ENCODE peak calls at places on chromosome 11, in seven cellular contexts. One of them, this sample, is unnamed.

GRCh38 chr11:112656772-112657428 is 304.3 kb upstream of the NCAM1 start:
- DNase-seq in cardiac fibroblast: peak; percentile 25
- DNase-seq in GM06990: no peak
- DNase-seq in fibroblast of lung: peak; percentile 44
- DNase-seq in trophoblast cell: peak; percentile 87
- DNase-seq in PC-3: peak; percentile 12
- DNase-seq in lower leg skin: no peak
- DNase-seq in this sample: peak; percentile 42

GRCh38 chr11:17544181-17544622 is at the start of gene USH1C:
- DNase-seq in lower leg skin: no peak
- DNase-seq in cardiac fibroblast: no peak
- DNase-seq in PC-3: no peak
- DNase-seq in GM06990: no peak
- DNase-seq in trophoblast cell: no peak
- DNase-seq in fibroblast of lung: no peak
- DNase-seq in this sample: no peak

GRCh38 chr11:128764617-128765095 is 70.8 kb downstream of the FLI1 start:
- DNase-seq in GM06990: no peak
- DNase-seq in trophoblast cell: no peak
- DNase-seq in cardiac fibroblast: no peak
- DNase-seq in lower leg skin: no peak
- DNase-seq in PC-3: no peak
- DNase-seq in fibroblast of lung: no peak
- DNase-seq in this sample: no peak

GRCh38 chr11:115267871-115268270 is 236.3 kb downstream of the CADM1 start:
- DNase-seq in fibroblast of lung: no peak
- DNase-seq in PC-3: no peak
- DNase-seq in trophoblast cell: no peak
- DNase-seq in cardiac fibroblast: no peak
- DNase-seq in GM06990: no peak
- DNase-seq in lower leg skin: no peak
- DNase-seq in this sample: peak; percentile 2

GRCh38 chr11:15159085-15159484 is 44.4 kb downstream of the INSC start:
- DNase-seq in fibroblast of lung: peak; percentile 54
- DNase-seq in lower leg skin: no peak
- DNase-seq in GM06990: peak; percentile 3
- DNase-seq in cardiac fibroblast: peak; percentile 33
- DNase-seq in PC-3: peak; percentile 17
- DNase-seq in trophoblast cell: peak; percentile 34
- DNase-seq in this sample: peak; percentile 51

GRCh38 chr11:15836801-15837200 is 519.5 kb downstream of the SOX6 start:
- DNase-seq in cardiac fibroblast: no peak
- DNase-seq in GM06990: no peak
- DNase-seq in trophoblast cell: peak; percentile 10
- DNase-seq in PC-3: no peak
- DNase-seq in fibroblast of lung: no peak
- DNase-seq in lower leg skin: no peak
- DNase-seq in this sample: no peak

GRCh38 chr11:12893787-12894672 is 115.1 kb upstream of the RASSF10 start:
- DNase-seq in PC-3: peak; percentile 67
- DNase-seq in cardiac fibroblast: peak; percentile 75
- DNase-seq in trophoblast cell: peak; percentile 94
- DNase-seq in lower leg skin: peak; percentile 93
- DNase-seq in GM06990: no peak
- DNase-seq in fibroblast of lung: peak; percentile 66
- DNase-seq in this sample: peak; percentile 59

GRCh38 chr11:93024376-93024775 is 54.9 kb downstream of the MTNR1B start:
- DNase-seq in lower leg skin: no peak
- DNase-seq in cardiac fibroblast: peak; percentile 15
- DNase-seq in GM06990: no peak
- DNase-seq in PC-3: no peak
- DNase-seq in trophoblast cell: no peak
- DNase-seq in fibroblast of lung: peak; percentile 20
- DNase-seq in this sample: no peak

GRCh38 chr11:47269829-47270305 is at the start of gene MADD:
- DNase-seq in fibroblast of lung: peak; percentile 80
- DNase-seq in lower leg skin: peak; percentile 96
- DNase-seq in cardiac fibroblast: peak; percentile 89
- DNase-seq in GM06990: peak; percentile 96
- DNase-seq in PC-3: peak; percentile 67
- DNase-seq in trophoblast cell: peak; percentile 66
- DNase-seq in this sample: peak; percentile 96

GRCh38 chr11:12006552-12007229 is 1.7 kb downstream of the DKK3 start:
- DNase-seq in fibroblast of lung: no peak
- DNase-seq in PC-3: no peak
- DNase-seq in trophoblast cell: no peak
- DNase-seq in cardiac fibroblast: no peak
- DNase-seq in lower leg skin: peak; percentile 68
- DNase-seq in GM06990: no peak
- DNase-seq in this sample: no peak

GRCh38 chr11:11672764-11673163 is 51.0 kb upstream of the GALNT18 start:
- DNase-seq in trophoblast cell: peak; percentile 3
- DNase-seq in PC-3: no peak
- DNase-seq in lower leg skin: no peak
- DNase-seq in fibroblast of lung: no peak
- DNase-seq in GM06990: no peak
- DNase-seq in cardiac fibroblast: no peak
- DNase-seq in this sample: no peak

GRCh38 chr11:128171496-128171895 is 415.9 kb downstream of the ETS1 start:
- DNase-seq in lower leg skin: no peak
- DNase-seq in PC-3: peak; percentile 81
- DNase-seq in fibroblast of lung: no peak
- DNase-seq in trophoblast cell: no peak
- DNase-seq in GM06990: no peak
- DNase-seq in cardiac fibroblast: peak; percentile 65
- DNase-seq in this sample: no peak

GRCh38 chr11:111327908-111328624 is 29.7 kb downstream of the POU2AF3 start:
- DNase-seq in cardiac fibroblast: no peak
- DNase-seq in PC-3: no peak
- DNase-seq in fibroblast of lung: no peak
- DNase-seq in lower leg skin: no peak
- DNase-seq in trophoblast cell: peak; percentile 56
- DNase-seq in GM06990: no peak
- DNase-seq in this sample: no peak

GRCh38 chr11:105719073-105719846 is 109.4 kb downstream of the GRIA4 start:
- DNase-seq in GM06990: no peak
- DNase-seq in PC-3: peak; percentile 99
- DNase-seq in cardiac fibroblast: no peak
- DNase-seq in trophoblast cell: peak; percentile 26
- DNase-seq in fibroblast of lung: peak; percentile 72
- DNase-seq in lower leg skin: no peak
- DNase-seq in this sample: peak; percentile 53

GRCh38 chr11:57386178-57386945 is 4.1 kb downstream of the PRG2 start:
- DNase-seq in trophoblast cell: peak; percentile 76
- DNase-seq in PC-3: no peak
- DNase-seq in cardiac fibroblast: no peak
- DNase-seq in lower leg skin: no peak
- DNase-seq in fibroblast of lung: no peak
- DNase-seq in GM06990: no peak
- DNase-seq in this sample: no peak

GRCh38 chr11:70084046-70084984 is 6.2 kb downstream of the ANO1 start:
- DNase-seq in PC-3: no peak
- DNase-seq in cardiac fibroblast: no peak
- DNase-seq in trophoblast cell: no peak
- DNase-seq in lower leg skin: no peak
- DNase-seq in GM06990: no peak
- DNase-seq in fibroblast of lung: no peak
- DNase-seq in this sample: no peak

GRCh38 chr11:107769189-107769588 is 57.3 kb upstream of the SLN start:
- DNase-seq in GM06990: no peak
- DNase-seq in fibroblast of lung: peak; percentile 20
- DNase-seq in cardiac fibroblast: peak; percentile 37
- DNase-seq in lower leg skin: no peak
- DNase-seq in trophoblast cell: peak; percentile 78
- DNase-seq in PC-3: peak; percentile 91
- DNase-seq in this sample: no peak

DNA sequence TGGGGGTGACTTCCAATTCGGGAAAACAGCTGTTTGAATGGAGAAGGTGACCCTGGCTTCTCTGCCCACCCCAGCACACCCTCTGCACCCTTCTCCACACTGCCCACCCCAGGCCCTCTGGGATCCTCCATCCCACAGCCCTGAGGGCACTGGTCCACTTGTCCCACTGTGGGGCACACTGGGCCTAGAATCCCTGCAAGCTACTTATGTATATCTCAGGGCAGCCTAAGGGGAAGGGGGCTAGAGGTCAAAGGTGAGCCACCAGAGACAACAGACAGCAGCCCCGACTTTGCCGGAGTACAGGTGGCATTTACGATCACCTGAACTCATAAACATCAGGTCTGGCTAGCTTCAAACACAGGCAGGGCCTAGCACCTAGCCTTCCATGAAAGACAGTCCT is 686 bp upstream of the SCUBE2 start:
- DNase-seq in GM06990: no peak
- DNase-seq in lower leg skin: no peak
- DNase-seq in PC-3: no peak
- DNase-seq in cardiac fibroblast: no peak
- DNase-seq in trophoblast cell: no peak
- DNase-seq in fibroblast of lung: no peak
- DNase-seq in this sample: no peak
- H3K4me3 ChIP-seq in GM06990: no peak overlapping the region
- H3K4me3 ChIP-seq in lower leg skin: no peak overlapping the region
- H3K4me3 ChIP-seq in PC-3: no peak overlapping the region
- H3K4me3 ChIP-seq in cardiac fibroblast: no peak overlapping the region
- H3K4me3 ChIP-seq in trophoblast cell: no peak overlapping the region
- H3K4me3 ChIP-seq in fibroblast of lung: peak overlapping the region; percentile 28
- H3K4me3 ChIP-seq in this sample: no peak overlapping the region

DNA sequence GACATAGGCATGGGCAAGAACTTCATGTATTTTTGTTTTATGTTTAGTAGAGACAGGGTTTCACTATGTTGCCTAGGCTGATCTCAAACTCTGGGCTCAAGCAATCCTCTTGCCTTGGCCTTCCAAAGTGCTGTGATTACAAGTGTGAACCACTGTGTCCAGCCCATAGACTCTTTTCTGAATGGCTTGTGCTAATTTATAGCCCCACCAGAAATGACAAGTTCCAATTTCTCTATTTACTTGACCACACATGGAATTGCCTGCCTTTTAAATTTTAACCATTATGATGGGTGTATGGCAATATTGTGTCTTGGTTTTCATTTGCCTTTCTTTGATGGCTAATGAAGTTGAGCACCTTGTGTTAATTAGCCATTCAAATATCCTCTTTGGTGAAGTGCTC is 85.8 kb upstream of the NECTIN1 start:
- DNase-seq in PC-3: no peak
- DNase-seq in fibroblast of lung: no peak
- DNase-seq in GM06990: no peak
- DNase-seq in lower leg skin: no peak
- DNase-seq in trophoblast cell: no peak
- DNase-seq in cardiac fibroblast: no peak
- DNase-seq in this sample: no peak
- H3K4me3 ChIP-seq in PC-3: no peak overlapping the region
- H3K4me3 ChIP-seq in fibroblast of lung: no peak overlapping the region
- H3K4me3 ChIP-seq in GM06990: no peak overlapping the region
- H3K4me3 ChIP-seq in lower leg skin: no peak overlapping the region
- H3K4me3 ChIP-seq in trophoblast cell: no peak overlapping the region
- H3K4me3 ChIP-seq in cardiac fibroblast: no peak overlapping the region
- H3K4me3 ChIP-seq in this sample: no peak overlapping the region

GRCh38 chr11:3222003-3222855 is 3.6 kb upstream of the MRGPRG start:
- DNase-seq in fibroblast of lung: no peak
- DNase-seq in lower leg skin: peak; percentile 82
- DNase-seq in trophoblast cell: no peak
- DNase-seq in PC-3: no peak
- DNase-seq in GM06990: no peak
- DNase-seq in cardiac fibroblast: no peak
- DNase-seq in this sample: no peak

GRCh38 chr11:3221408-3222002 is 2.9 kb upstream of the MRGPRG start:
- DNase-seq in GM06990: no peak
- DNase-seq in trophoblast cell: no peak
- DNase-seq in fibroblast of lung: no peak
- DNase-seq in PC-3: no peak
- DNase-seq in lower leg skin: peak; percentile 70
- DNase-seq in cardiac fibroblast: no peak
- DNase-seq in this sample: no peak

GRCh38 chr11:3223932-3224729 is 5.5 kb upstream of the MRGPRG start:
- DNase-seq in trophoblast cell: no peak
- DNase-seq in lower leg skin: peak; percentile 82
- DNase-seq in GM06990: no peak
- DNase-seq in cardiac fibroblast: no peak
- DNase-seq in fibroblast of lung: no peak
- DNase-seq in PC-3: no peak
- DNase-seq in this sample: no peak

GRCh38 chr11:3224730-3225098 is 6.1 kb upstream of the MRGPRG start:
- DNase-seq in PC-3: no peak
- DNase-seq in trophoblast cell: no peak
- DNase-seq in lower leg skin: no peak
- DNase-seq in GM06990: no peak
- DNase-seq in fibroblast of lung: no peak
- DNase-seq in cardiac fibroblast: no peak
- DNase-seq in this sample: no peak

GRCh38 chr11:3222941-3223905 is 4.6 kb upstream of the MRGPRG start:
- DNase-seq in trophoblast cell: no peak
- DNase-seq in fibroblast of lung: no peak
- DNase-seq in cardiac fibroblast: no peak
- DNase-seq in GM06990: no peak
- DNase-seq in PC-3: no peak
- DNase-seq in lower leg skin: peak; percentile 57
- DNase-seq in this sample: no peak
- H3K4me3 ChIP-seq in trophoblast cell: no peak overlapping the region
- H3K4me3 ChIP-seq in fibroblast of lung: no peak overlapping the region
- H3K4me3 ChIP-seq in cardiac fibroblast: no peak overlapping the region
- H3K4me3 ChIP-seq in GM06990: no peak overlapping the region
- H3K4me3 ChIP-seq in PC-3: no peak overlapping the region
- H3K4me3 ChIP-seq in lower leg skin: no peak overlapping the region
- H3K4me3 ChIP-seq in this sample: no peak overlapping the region

GRCh38 chr11:19350093-19350665 is 109.4 kb upstream of the E2F8 start:
- DNase-seq in fibroblast of lung: no peak
- DNase-seq in GM06990: no peak
- DNase-seq in cardiac fibroblast: no peak
- DNase-seq in lower leg skin: no peak
- DNase-seq in trophoblast cell: no peak
- DNase-seq in PC-3: no peak
- DNase-seq in this sample: no peak

GRCh38 chr11:19352072-19352735 is 111.5 kb upstream of the E2F8 start:
- DNase-seq in GM06990: no peak
- DNase-seq in fibroblast of lung: no peak
- DNase-seq in lower leg skin: no peak
- DNase-seq in PC-3: no peak
- DNase-seq in cardiac fibroblast: no peak
- DNase-seq in trophoblast cell: no peak
- DNase-seq in this sample: no peak

GRCh38 chr11:19351426-19351825 is 110.7 kb upstream of the E2F8 start:
- DNase-seq in GM06990: no peak
- DNase-seq in cardiac fibroblast: no peak
- DNase-seq in lower leg skin: no peak
- DNase-seq in trophoblast cell: no peak
- DNase-seq in fibroblast of lung: no peak
- DNase-seq in PC-3: no peak
- DNase-seq in this sample: no peak

GRCh38 chr11:19353287-19353686 is 112.5 kb upstream of the E2F8 start:
- DNase-seq in PC-3: no peak
- DNase-seq in lower leg skin: no peak
- DNase-seq in trophoblast cell: no peak
- DNase-seq in fibroblast of lung: no peak
- DNase-seq in cardiac fibroblast: no peak
- DNase-seq in GM06990: no peak
- DNase-seq in this sample: no peak

DNA sequence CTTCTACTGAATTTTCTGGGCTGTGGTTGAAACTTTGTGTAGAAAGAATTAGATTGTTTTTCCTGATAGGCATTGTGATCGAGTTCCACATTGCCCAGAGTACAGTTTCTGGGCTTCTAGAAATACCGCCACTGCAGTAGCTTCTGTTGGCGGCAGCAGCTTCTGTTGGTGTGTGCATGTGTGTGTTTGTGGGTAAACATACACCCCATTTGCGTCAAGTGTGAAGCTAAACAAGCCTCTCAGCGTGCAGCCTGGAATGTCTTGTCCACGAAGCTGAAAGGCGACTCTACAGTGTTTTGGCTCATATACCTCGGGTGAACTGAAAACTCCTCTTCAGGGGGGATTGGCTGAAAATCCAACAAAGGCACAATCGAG is 112.0 kb upstream of the E2F8 start:
- DNase-seq in cardiac fibroblast: no peak
- DNase-seq in fibroblast of lung: no peak
- DNase-seq in trophoblast cell: no peak
- DNase-seq in lower leg skin: no peak
- DNase-seq in PC-3: no peak
- DNase-seq in GM06990: no peak
- DNase-seq in this sample: no peak
- H3K4me3 ChIP-seq in cardiac fibroblast: no peak overlapping the region
- H3K4me3 ChIP-seq in fibroblast of lung: no peak overlapping the region
- H3K4me3 ChIP-seq in trophoblast cell: no peak overlapping the region
- H3K4me3 ChIP-seq in lower leg skin: no peak overlapping the region
- H3K4me3 ChIP-seq in PC-3: no peak overlapping the region
- H3K4me3 ChIP-seq in GM06990: no peak overlapping the region
- H3K4me3 ChIP-seq in this sample: no peak overlapping the region

This sample was measured in GM12865.